ENCODE peak calls at places on chromosomes 3 and 15, in ten cellular contexts. H is neural progenitor cell, Q is kidney epithelial cell, D is psoas muscle, K is nephron progenitor cell, F is myocyte, R is T-helper 2 cell, J is lower leg skin, C is GM20000, N is pancreas. I is an unnamed sample.
A peak's percentile ranks its signal among the peaks of the same experiment; 100 is the strongest.

GRCh38 chr3:33061782-33062181 is 35.2 kb downstream of the GLB1 start:
- DNase-seq in H (no peak), Q (no peak), D (no peak), K (no peak), F (peak; percentile 28), R (no peak), J (no peak), C (no peak), N (no peak), I (no peak)

GRCh38 chr15:89631902-89632264 is 23.4 kb downstream of the KIF7 start:
- DNase-seq in H (no peak), Q (no peak), D (no peak), K (no peak), F (no peak), R (no peak), J (peak; percentile 31), C (no peak), N (no peak), I (no peak)

GRCh38 chr3:66402596-66403267 is 98.1 kb downstream of the LRIG1 start:
- DNase-seq in H (no peak), Q (no peak), D (no peak), K (no peak), F (no peak), R (no peak), J (peak; percentile 70), C (no peak), N (peak; percentile 54), I (no peak)

GRCh38 chr15:31457631-31458526 is 131.2 kb downstream of the KLF13 start:
- DNase-seq in H (peak; percentile 25), Q (no peak), D (no peak), K (no peak), F (no peak), R (no peak), J (peak; percentile 82), C (no peak), N (no peak), I (no peak)

GRCh38 chr3:133930341-133930933 is 34.8 kb upstream of the RAB6B start:
- DNase-seq in H (peak; percentile 81), Q (no peak), D (no peak), K (no peak), F (peak; percentile 74), R (no peak), J (no peak), C (peak; percentile 52), N (no peak), I (no peak)

GRCh38 chr3:37287776-37288175 is 113.4 kb upstream of the LRRFIP2 start:
- DNase-seq in H (no peak), Q (no peak), D (no peak), K (no peak), F (no peak), R (no peak), J (no peak), C (no peak), N (no peak), I (no peak)

GRCh38 chr3:184771158-184771730 is 40.7 kb upstream of the VPS8 start:
- DNase-seq in H (no peak), Q (no peak), D (no peak), K (peak; percentile 60), F (no peak), R (no peak), J (no peak), C (no peak), N (no peak), I (no peak)

GRCh38 chr3:124850212-124850611 is 37.0 kb downstream of the ITGB5 start:
- DNase-seq in H (no peak), Q (no peak), D (no peak), K (no peak), F (no peak), R (no peak), J (no peak), C (no peak), N (no peak), I (no peak)

GRCh38 chr15:43133429-43134156 is at the start of gene TMEM62:
- DNase-seq in H (peak; percentile 77), Q (no peak), D (peak; percentile 88), K (peak; percentile 76), F (peak; percentile 83), R (peak; percentile 10), J (peak; percentile 95), C (peak; percentile 97), N (peak; percentile 89), I (peak; percentile 49)

GRCh38 chr15:67809866-67810265 is 15.4 kb upstream of the SKOR1 start:
- DNase-seq in H (no peak), Q (no peak), D (no peak), K (peak; percentile 29), F (no peak), R (no peak), J (peak; percentile 40), C (no peak), N (no peak), I (peak; percentile 3)

GRCh38 chr3:11350374-11350773 is 78.2 kb downstream of the ATG7 start:
- DNase-seq in H (no peak), Q (no peak), D (no peak), K (no peak), F (no peak), R (no peak), J (no peak), C (no peak), N (no peak), I (no peak)

GRCh38 chr15:71512281-71513016 is 297.9 kb upstream of the NR2E3 start:
- DNase-seq in H (no peak), Q (no peak), D (no peak), K (peak; percentile 26), F (no peak), R (no peak), J (no peak), C (no peak), N (no peak), I (no peak)

GRCh38 chr15:71699977-71700376 is 110.4 kb upstream of the NR2E3 start:
- DNase-seq in H (no peak), Q (no peak), D (no peak), K (no peak), F (no peak), R (no peak), J (no peak), C (no peak), N (no peak), I (no peak)

GRCh38 chr3:119579366-119580147 is at the start of gene ADPRH:
- DNase-seq in H (peak; percentile 87), Q (peak; percentile 53), D (peak; percentile 94), K (peak; percentile 85), F (peak; percentile 89), R (peak; percentile 34), J (peak; percentile 94), C (peak; percentile 75), N (peak; percentile 89), I (peak; percentile 12)

GRCh38 chr3:1007890-1008289 is 84.9 kb upstream of the CNTN6 start:
- DNase-seq in H (no peak), Q (peak; percentile 50), D (no peak), K (no peak), F (no peak), R (no peak), J (no peak), C (no peak), N (no peak), I (no peak)

GRCh38 chr15:33243869-33244268 is 49.4 kb upstream of the FMN1 start:
- DNase-seq in H (no peak), Q (peak; percentile 67), D (no peak), K (no peak), F (no peak), R (no peak), J (no peak), C (no peak), N (no peak), I (no peak)

GRCh38 chr3:195662-196061 is 901 bp upstream of the CHL1 start:
- DNase-seq in H (peak; percentile 13), Q (no peak), D (no peak), K (no peak), F (no peak), R (no peak), J (no peak), C (no peak), N (no peak), I (no peak)

GRCh38 chr3:169847896-169848295 is 21.8 kb downstream of the LRRC31 start:
- DNase-seq in H (no peak), Q (no peak), D (no peak), K (no peak), F (peak; percentile 73), R (no peak), J (no peak), C (no peak), N (no peak), I (no peak)

I was measured in T-cell.